ENCODE peak calls at places on chromosomes 3 and 15, in five cellular contexts. H, T, B, E and P are unnamed samples.

GRCh38 chr3:17023006-17023664 is 138.4 kb downstream of the PLCL2 start:
- DNase-seq in H (no peak), T (no peak), B (no peak), E (no peak), P (no peak)

GRCh38 chr15:81191701-81192100 is 5.0 kb upstream of the IL16 start:
- DNase-seq in H (no peak), T (no peak), B (no peak), E (no peak), P (no peak)

GRCh38 chr15:67106764-67107013 is 41.3 kb downstream of the SMAD3 start:
- DNase-seq in H (no peak), T (no peak), B (no peak), E (no peak), P (peak; percentile 3)

GRCh38 chr3:69649120-69649519 is 90.1 kb upstream of the MITF start:
- DNase-seq in H (no peak), T (no peak), B (no peak), E (no peak), P (no peak)

GRCh38 chr3:16357698-16358097 is 92.7 kb downstream of the OXNAD1 start:
- DNase-seq in H (no peak), T (peak; percentile 28), B (peak; percentile 40), E (peak; percentile 48), P (no peak)

GRCh38 chr3:128967748-128968147 is 26.1 kb downstream of the CFAP92 start:
- DNase-seq in H (no peak), T (no peak), B (no peak), E (no peak), P (no peak)

GRCh38 chr15:85708402-85708932 is 86.3 kb downstream of the KLHL25 start:
- DNase-seq in H (no peak), T (no peak), B (no peak), E (no peak), P (no peak)

GRCh38 chr15:54560417-54560816 is 582.2 kb downstream of the UNC13C start:
- DNase-seq in H (no peak), T (no peak), B (no peak), E (no peak), P (no peak)

GRCh38 chr3:38141173-38141951 is 2.9 kb downstream of the MYD88 start:
- DNase-seq in H (no peak), T (no peak), B (no peak), E (no peak), P (peak; percentile 32)

GRCh38 chr3:33840179-33840578 is 41.7 kb downstream of the PDCD6IP start:
- DNase-seq in H (no peak), T (no peak), B (no peak), E (no peak), P (no peak)

GRCh38 chr15:62684143-62684808 is 358.3 kb upstream of the TPM1 start:
- DNase-seq in H (no peak), T (no peak), B (no peak), E (peak; percentile 61), P (peak; percentile 67)

GRCh38 chr3:134852893-134853351 is 57.9 kb downstream of the EPHB1 start:
- DNase-seq in H (no peak), T (peak; percentile 8), B (no peak), E (no peak), P (no peak)

GRCh38 chr3:79521221-79521848 is 246.5 kb downstream of the ROBO1 start:
- DNase-seq in H (peak; percentile 33), T (no peak), B (no peak), E (no peak), P (no peak)

GRCh38 chr3:55484191-55484644 is 2.9 kb downstream of the WNT5A start:
- DNase-seq in H (no peak), T (no peak), B (no peak), E (no peak), P (no peak)

GRCh38 chr3:154182322-154182922 is 61.2 kb downstream of the ARHGEF26 start:
- DNase-seq in H (peak; percentile 32), T (no peak), B (no peak), E (no peak), P (no peak)

GRCh38 chr15:61116830-61117229 is 112.3 kb downstream of the RORA start:
- DNase-seq in H (peak; percentile 30), T (no peak), B (no peak), E (no peak), P (no peak)

GRCh38 chr3:9422712-9423424 is 25.5 kb downstream of the SETD5 start:
- DNase-seq in H (peak; percentile 72), T (peak; percentile 84), B (peak; percentile 93), E (peak; percentile 93), P (peak; percentile 75)

GRCh38 chr15:100278596-100279380 is 63.0 kb downstream of the ADAMTS17 start:
- DNase-seq in H (no peak), T (no peak), B (no peak), E (no peak), P (no peak)

GRCh38 chr15:83626171-83626802 is 27.6 kb upstream of the ADAMTSL3 start:
- DNase-seq in H (no peak), T (no peak), B (no peak), E (no peak), P (no peak)

GRCh38 chr3:152295344-152295743 is 26.6 kb downstream of the MBNL1 start:
- DNase-seq in H (no peak), T (no peak), B (no peak), E (no peak), P (no peak)

GRCh38 chr3:51703776-51704510 is 2.9 kb upstream of the GRM2 start:
- DNase-seq in H (no peak), T (no peak), B (no peak), E (no peak), P (peak; percentile 2)

GRCh38 chr3:129347446-129347845 is 68.8 kb downstream of the HMCES start:
- DNase-seq in H (no peak), T (no peak), B (no peak), E (no peak), P (no peak)

GRCh38 chr3:185532881-185533280 is 19.5 kb downstream of the LIPH start:
- DNase-seq in H (no peak), T (no peak), B (peak; percentile 9), E (no peak), P (no peak)

GRCh38 chr3:154540950-154541604 is 111.1 kb upstream of the GPR149 start:
- DNase-seq in H (no peak), T (no peak), B (no peak), E (no peak), P (no peak)

GRCh38 chr3:84961492-84962255 is 2.9 kb downstream of the CADM2 start:
- DNase-seq in H (no peak), T (peak; percentile 59), B (no peak), E (no peak), P (no peak)

GRCh38 chr15:31486506-31486905 is 159.9 kb downstream of the KLF13 start:
- DNase-seq in H (no peak), T (no peak), B (no peak), E (no peak), P (no peak)

GRCh38 chr15:56877591-56877990 is 40.9 kb upstream of the TCF12 start:
- DNase-seq in H (no peak), T (no peak), B (no peak), E (no peak), P (no peak)

GRCh38 chr15:41048397-41048796 is 67.7 kb downstream of the INO80 start:
- DNase-seq in H (no peak), T (no peak), B (no peak), E (no peak), P (no peak)